ENCODE peak calls at places on chromosomes 13 and 19, in six cellular contexts. L is ascending aorta, F is Peyer's patch, P is H1, K is thoracic aorta, R is endodermal cell. J is an unnamed sample. For H3K4me1, the result is how much of the 10 kb centered on the place peaks cover.

GRCh38 chr13:91017669-91018053 is 329.8 kb upstream of the MIR17HG start:
- DNase-seq in R (peak), L (no peak), P (peak), K (no peak), F (no peak), J (peak)

GRCh38 chr13:101416181-101417042 is at the start of gene NALCN:
- DNase-seq in F (no peak), L (no peak), P (no peak), K (no peak), R (peak), J (no peak)

GRCh38 chr19:41913476-41914190 is 14.6 kb downstream of the ERFL start:
- DNase-seq in L (no peak), R (no peak), K (no peak), P (no peak), F (no peak), J (no peak)

GRCh38 chr13:35851238-35851814 is 279.9 kb downstream of the DCLK1 start:
- DNase-seq in P (no peak), K (no peak), F (no peak), L (no peak), R (no peak), J (no peak)

GRCh38 chr19:43605875-43606568 is 5.9 kb upstream of the SRRM5 start:
- DNase-seq in R (no peak), P (no peak), K (no peak), F (no peak), L (no peak), J (no peak)

GRCh38 chr19:12985049-12985776 is 10.1 kb upstream of the NFIX start:
- DNase-seq in L (peak), K (no peak), F (peak), P (no peak), R (no peak), J (no peak)

GRCh38 chr19:58182577-58182988 is 278 bp upstream of the ZNF274 start:
- DNase-seq in F (peak), L (no peak), K (no peak), R (no peak), P (no peak), J (no peak)

GRCh38 chr19:6092329-6093286 is 17.7 kb downstream of the RFX2 start:
- DNase-seq in L (peak), K (peak), R (peak), F (no peak), P (peak), J (peak)

GRCh38 chr13:113034451-113035208 is 65.6 kb downstream of the MCF2L start:
- DNase-seq in P (no peak), K (no peak), F (no peak), R (peak), L (no peak), J (no peak)

GRCh38 chr13:34719060-34719875 is 222.8 kb upstream of the NBEA start:
- DNase-seq in P (no peak), F (no peak), R (no peak), K (no peak), L (no peak), J (no peak)

GRCh38 chr13:110716235-110716505 is 2.7 kb downstream of the ING1 start:
- DNase-seq in K (no peak), P (no peak), F (no peak), L (no peak), R (no peak), J (no peak)

GRCh38 chr13:45521292-45521691 is 56.6 kb downstream of the COG3 start:
- DNase-seq in P (no peak), L (no peak), R (no peak), F (no peak), K (no peak), J (no peak)

GRCh38 chr13:45534604-45535003 is 69.9 kb downstream of the COG3 start:
- DNase-seq in F (no peak), K (no peak), P (no peak), R (no peak), L (no peak), J (no peak)

GRCh38 chr13:45473627-45474026 is 8.9 kb downstream of the COG3 start:
- DNase-seq in P (no peak), R (peak), F (no peak), L (no peak), K (no peak), J (no peak)

GRCh38 chr19:47197141-47197540 is 33.9 kb downstream of the BBC3 start:
- DNase-seq in F (no peak), P (no peak), K (no peak), R (no peak), L (no peak), J (no peak)

GRCh38 chr19:40908981-40909380 is 26.9 kb upstream of the CYP2A7 start:
- DNase-seq in F (peak), L (no peak), P (no peak), R (no peak), K (no peak), J (no peak)

GRCh38 chr19:408441-409005 is 424 bp downstream of the C2CD4C start:
- DNase-seq in R (peak), K (no peak), F (no peak), L (no peak), P (no peak), J (peak)

GRCh38 chr13:109180905-109181425 is 551.6 kb downstream of the MYO16 start:
- DNase-seq in P (no peak), F (no peak), R (no peak), L (no peak), K (no peak), J (no peak)

GRCh38 chr13:109787135-109787954 is 962 bp upstream of the IRS2 start:
- DNase-seq in R (peak), K (no peak), P (no peak), F (no peak), L (no peak), J (peak)

DNA sequence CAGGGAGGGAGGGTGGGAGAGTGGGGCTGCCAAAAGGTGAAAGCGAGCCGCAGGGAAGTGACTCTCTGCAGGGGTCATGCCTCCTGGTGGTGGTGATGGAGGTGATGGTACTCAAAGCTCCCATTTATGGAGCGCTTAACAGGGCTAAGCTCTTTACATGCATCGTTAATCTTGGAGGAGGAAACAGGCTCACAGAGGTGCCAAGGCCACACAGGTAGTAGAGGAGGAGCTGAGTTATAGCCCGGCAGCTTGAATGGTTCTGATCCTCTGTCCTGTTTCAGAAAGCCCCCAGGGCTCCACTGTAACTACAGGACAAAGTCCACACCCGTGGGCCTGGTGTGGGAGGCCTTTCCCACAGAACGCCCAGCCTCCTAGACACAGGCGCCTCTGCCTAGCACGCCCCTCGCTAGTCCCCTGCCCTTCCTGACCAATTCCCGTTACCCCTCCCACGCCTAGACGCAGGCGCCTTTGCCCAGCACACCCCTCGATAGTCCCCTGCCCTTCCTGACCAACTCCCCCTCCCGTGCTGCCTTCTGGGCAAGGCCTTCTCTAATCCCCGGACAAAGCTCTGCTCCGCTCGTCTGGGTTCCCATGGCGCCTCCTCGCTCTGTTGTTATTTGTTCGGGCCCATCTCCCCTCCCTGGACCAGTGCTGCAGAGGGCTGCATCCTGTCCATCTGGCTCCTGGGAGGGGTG is 10.8 kb downstream of the PPP1R37 start:
- DNase-seq in F (no peak), L (no peak), P (no peak), K (no peak), R (peak), J (no peak)
- TF ChIP-seq CTCF in F (no peak), L (no peak), P (no peak), K (no peak), R (peak), J (no peak)

DNA sequence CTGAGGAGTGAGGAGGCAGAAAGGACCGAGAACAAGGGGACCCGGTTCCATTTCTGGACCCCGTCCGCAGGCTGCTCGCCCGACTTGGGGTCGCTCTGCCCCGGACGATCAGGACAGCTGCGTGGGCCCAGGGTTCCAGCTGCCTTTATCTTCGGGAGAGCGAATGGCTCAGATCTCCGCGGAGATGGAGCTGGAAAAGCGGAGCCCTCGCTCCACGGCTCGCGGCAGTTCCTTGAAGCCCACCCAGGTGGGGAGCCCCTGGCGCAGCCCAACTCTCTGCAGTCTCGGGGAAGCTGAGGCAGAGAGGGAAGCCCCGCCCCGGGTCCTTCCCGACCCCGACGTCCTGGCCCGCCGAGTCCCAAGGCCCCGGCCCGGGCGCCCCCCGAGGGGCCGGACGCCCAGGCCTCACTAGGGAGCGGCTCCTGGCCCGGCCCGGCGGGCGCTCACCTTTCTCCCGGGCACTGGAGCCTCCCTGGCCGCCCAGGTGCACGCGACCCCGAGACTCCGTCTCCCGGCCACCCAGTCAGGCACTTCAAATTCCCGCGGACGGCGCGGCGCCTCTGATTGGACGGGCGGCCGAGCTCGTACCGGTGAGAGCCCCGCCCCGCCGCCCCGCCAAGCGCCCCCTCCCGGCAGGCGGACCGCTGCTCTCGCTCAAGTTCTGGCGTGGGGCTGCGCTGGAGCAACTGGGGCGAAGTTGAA is 485.7 kb downstream of the UQCRFS1 start:
- DNase-seq in R (peak), L (no peak), P (peak), K (no peak), F (no peak), J (peak)
- H3K4me3 ChIP-seq in R (peak), L (peak), P (peak), K (no peak), F (no peak), J (peak)

DNA sequence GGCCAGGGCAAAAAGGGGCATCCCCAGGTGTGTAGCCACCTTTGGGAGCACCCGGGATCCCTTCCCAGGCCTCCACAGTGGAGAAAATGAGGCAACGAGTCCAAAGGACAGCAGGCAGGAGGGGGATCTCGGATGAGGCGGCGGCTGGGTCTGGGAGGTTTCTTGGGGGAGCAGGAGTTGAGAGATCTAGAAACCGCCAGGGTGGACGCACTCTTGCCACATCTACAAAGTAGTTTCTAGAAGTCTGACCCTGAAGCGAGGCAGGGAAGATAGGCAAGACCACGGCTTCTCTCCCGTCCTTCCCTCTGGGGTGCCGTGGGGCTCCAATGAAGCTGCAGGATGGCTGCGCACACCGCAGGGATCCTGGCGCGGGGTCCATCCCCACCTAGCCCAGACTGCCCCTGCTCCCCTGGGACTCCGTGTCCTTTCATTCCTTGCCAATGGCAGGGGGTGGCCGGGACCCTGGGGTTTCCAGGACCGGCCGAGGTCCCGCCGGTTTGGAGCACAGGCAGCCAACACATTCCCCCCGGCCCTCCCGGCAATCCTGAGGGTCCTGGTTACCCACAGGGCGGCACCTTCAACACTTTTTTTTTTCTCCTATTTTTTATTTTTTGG is 21.5 kb upstream of the ZBTB7A start:
- DNase-seq in L (no peak), F (no peak), K (no peak), R (no peak), P (no peak), J (no peak)
- H3K4me1 ChIP-seq in L (under half), F (under half), K (under half), R (under half), P (under half), J (under half)

GRCh38 chr19:8506402-8506957 is 4.0 kb upstream of the PRAM1 start:
- DNase-seq in K (no peak), R (peak), F (no peak), L (no peak), P (no peak), J (no peak)
- TF ChIP-seq CTCF in K (no peak), R (peak), F (peak), L (no peak), P (no peak), J (peak)

GRCh38 chr19:17841371-17841809 is 6.4 kb downstream of the JAK3 start:
- DNase-seq in F (no peak), P (no peak), L (no peak), K (no peak), R (no peak), J (no peak)
- H3K4me3 ChIP-seq in F (no peak), P (peak), L (peak), K (peak), R (peak), J (no peak)

DNA sequence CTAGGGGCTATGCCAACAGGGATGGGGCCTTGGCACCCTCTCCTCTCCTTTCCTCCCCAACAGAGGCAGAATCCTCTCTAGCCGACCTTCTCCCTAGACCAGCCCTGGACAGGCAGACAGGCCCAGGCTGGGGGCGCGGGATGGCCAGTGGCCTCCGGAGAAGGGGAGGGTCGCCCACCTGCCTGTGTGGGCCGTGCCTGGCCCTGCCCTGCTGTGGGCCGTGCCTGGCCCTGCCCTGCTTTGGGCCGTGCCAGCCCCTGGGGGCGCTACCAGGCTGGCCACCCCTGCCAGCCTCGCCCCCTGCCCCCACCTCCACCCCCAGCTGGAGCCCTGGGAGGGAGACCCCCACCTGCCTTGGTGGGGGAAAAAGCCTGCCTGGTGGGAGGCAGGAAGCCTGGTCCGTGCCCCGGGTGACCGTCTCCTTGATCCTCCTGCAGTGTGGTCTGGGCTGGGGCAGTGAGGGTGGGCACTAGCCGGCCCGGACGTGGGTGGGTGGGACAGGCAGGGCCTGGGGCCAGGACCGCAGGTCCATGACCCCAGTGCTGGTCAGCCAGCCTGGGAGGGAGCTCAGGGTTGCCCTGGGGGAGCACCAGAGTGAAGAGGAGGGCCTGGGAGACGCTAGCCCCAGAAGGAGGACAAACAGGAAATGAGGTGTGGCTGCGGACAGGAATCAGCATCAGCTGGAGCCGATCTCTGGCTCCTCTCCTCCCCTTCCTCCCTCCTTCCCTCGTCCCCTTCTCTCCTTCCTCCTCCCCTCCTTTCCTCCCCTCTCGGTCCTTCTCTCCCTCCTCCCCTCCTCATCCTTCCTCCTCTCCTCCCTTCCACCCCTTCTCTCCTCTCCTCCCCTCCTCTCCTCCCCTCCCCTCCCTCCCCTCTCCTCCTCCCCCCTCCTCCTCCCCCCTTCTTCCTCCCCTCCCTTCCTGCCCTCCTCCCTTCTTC is 5.1 kb upstream of the MKNK2 start:
- DNase-seq in L (no peak), F (peak), P (no peak), K (no peak), R (peak), J (peak)
- H3K4me1 ChIP-seq in L (under half), F (under half), P (under half), K (under half), R (under half), J (half or more)

DNA sequence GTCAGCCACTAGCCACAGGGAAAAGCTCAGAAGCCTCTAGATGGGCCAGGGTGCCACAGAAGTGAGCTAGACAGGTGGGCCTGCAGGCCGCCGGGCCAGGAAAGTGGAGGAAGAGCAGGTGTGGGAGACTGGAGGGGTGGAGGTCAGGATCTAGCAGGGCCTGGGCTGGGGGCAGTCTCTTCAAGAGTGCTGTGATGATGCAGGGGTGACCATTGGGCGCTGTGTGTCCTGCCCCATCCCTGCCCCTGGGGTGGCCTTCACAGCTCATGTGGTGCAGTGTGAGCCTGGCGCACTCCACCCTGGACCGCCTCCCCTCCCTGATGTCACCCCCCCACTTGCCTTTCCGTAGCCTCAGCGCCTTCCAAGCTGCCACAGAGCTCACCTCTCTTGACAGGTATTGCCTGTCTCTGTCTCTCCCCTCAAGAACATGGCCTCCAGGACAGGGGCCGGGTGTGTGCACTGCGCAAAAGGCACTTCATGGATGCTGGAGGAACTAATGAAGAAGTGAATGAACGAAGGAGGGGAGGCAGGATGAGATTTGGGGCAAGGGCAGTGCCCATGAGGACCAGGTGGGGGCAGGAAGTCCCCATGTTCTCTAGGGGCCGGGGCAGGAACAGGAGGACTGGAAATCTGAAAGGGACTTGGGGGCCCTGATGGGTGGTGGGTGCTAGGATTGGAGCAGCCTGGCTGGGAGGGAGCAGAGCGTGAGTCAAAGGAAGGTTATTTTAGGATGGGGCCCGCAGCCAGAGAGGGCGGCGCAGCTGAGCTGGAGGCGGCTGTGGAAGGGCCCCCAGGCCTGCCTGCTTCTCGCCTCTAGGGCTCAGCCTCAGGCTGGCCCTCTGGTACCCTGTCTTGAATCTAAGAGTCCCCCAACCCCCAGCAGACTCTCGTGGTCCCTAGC is 6.6 kb downstream of the SSBP4 start:
- DNase-seq in R (peak), P (no peak), F (no peak), K (no peak), L (no peak), J (no peak)
- TF ChIP-seq CTCF in R (no peak), P (peak), F (no peak), K (peak), L (no peak), J (no peak)

J was measured in upper lobe of right lung.